ENCODE peak calls at places on chromosomes 11 and 22, in five cellular contexts. V, S, D, E and B are unnamed samples.

GRCh38 chr11:118434553-118435232 is 1.6 kb upstream of the KMT2A start:
- ATAC-seq in V (no peak), S (peak; percentile 6), D (peak; percentile 11), E (peak; percentile 16), B (no peak)

GRCh38 chr11:109522116-109522755 is 100.2 kb downstream of the C11orf87 start:
- ATAC-seq in V (no peak), S (no peak), D (no peak), E (no peak), B (no peak)

GRCh38 chr11:114774599-114775365 is 96.5 kb downstream of the NXPE2 start:
- ATAC-seq in V (peak; percentile 88), S (peak; percentile 96), D (no peak), E (peak; percentile 68), B (peak; percentile 3)

GRCh38 chr11:79925570-79925969 is 484.7 kb upstream of the TENM4 start:
- ATAC-seq in V (no peak), S (no peak), D (no peak), E (no peak), B (peak; percentile 41)

GRCh38 chr11:68345776-68346728 is 33.7 kb downstream of the LRP5 start:
- ATAC-seq in V (peak; percentile 84), S (no peak), D (no peak), E (no peak), B (no peak)

GRCh38 chr11:1529774-1530173 is 42.3 kb downstream of the DUSP8 start:
- ATAC-seq in V (no peak), S (no peak), D (no peak), E (no peak), B (no peak)

GRCh38 chr11:48090174-48090573 is 109.8 kb downstream of the PTPRJ start:
- ATAC-seq in V (no peak), S (no peak), D (no peak), E (peak; percentile 7), B (no peak)

GRCh38 chr11:117717485-117718314 is 79.3 kb downstream of the DSCAML1 start:
- ATAC-seq in V (peak; percentile 63), S (peak; percentile 88), D (no peak), E (no peak), B (no peak)

GRCh38 chr22:19449422-19449767 is 1.9 kb upstream of the C22orf39 start:
- ATAC-seq in V (no peak), S (no peak), D (no peak), E (no peak), B (no peak)

GRCh38 chr11:34620202-34620601 is 691 bp upstream of the EHF start:
- ATAC-seq in V (no peak), S (no peak), D (no peak), E (no peak), B (no peak)

GRCh38 chr22:17692841-17693240 is 54.3 kb downstream of the BCL2L13 start:
- ATAC-seq in V (no peak), S (no peak), D (no peak), E (no peak), B (no peak)